ENCODE peak calls at places on chromosomes 13 and 19, in six cellular contexts. G, A, H, R, Y and E are unnamed samples.

GRCh38 chr13:101757446-101758039 is 305.1 kb downstream of the ITGBL1 start:
- DNase-seq in G (no peak), A (no peak), H (no peak), R (no peak), Y (no peak), E (peak)

GRCh38 chr19:49790866-49791265 is 22.2 kb downstream of the FUZ start:
- DNase-seq in G (no peak), A (no peak), H (no peak), R (peak), Y (no peak), E (peak)

GRCh38 chr19:16575282-16575681 is 3.1 kb upstream of the SLC35E1 start:
- DNase-seq in G (no peak), A (no peak), H (no peak), R (no peak), Y (no peak), E (no peak)

GRCh38 chr13:66859934-66860867 is 369.9 kb downstream of the PCDH9 start:
- DNase-seq in G (no peak), A (no peak), H (no peak), R (no peak), Y (no peak), E (peak)

GRCh38 chr19:36417752-36418286 is 625 bp downstream of the ZFP82 start:
- DNase-seq in G (no peak), A (no peak), H (no peak), R (no peak), Y (no peak), E (no peak)

GRCh38 chr19:57903298-57904174 is 12.9 kb downstream of the ZNF417 start:
- DNase-seq in G (no peak), A (no peak), H (no peak), R (no peak), Y (no peak), E (peak)

GRCh38 chr13:37666036-37666435 is 67.5 kb upstream of the POSTN start:
- DNase-seq in G (no peak), A (no peak), H (no peak), R (no peak), Y (no peak), E (peak)

GRCh38 chr19:10878253-10878652 is 6.9 kb downstream of the CARM1 start:
- DNase-seq in G (no peak), A (no peak), H (no peak), R (no peak), Y (no peak), E (no peak)

GRCh38 chr13:44231786-44232516 is 141.7 kb upstream of the SERP2 start:
- DNase-seq in G (peak), A (peak), H (no peak), R (peak), Y (peak), E (peak)

GRCh38 chr19:11843741-11844140 is 4.8 kb upstream of the ZNF439 start:
- DNase-seq in G (no peak), A (no peak), H (no peak), R (no peak), Y (no peak), E (no peak)

GRCh38 chr13:27405521-27406134 is 18.8 kb upstream of the GTF3A start:
- DNase-seq in G (no peak), A (no peak), H (no peak), R (no peak), Y (no peak), E (no peak)

GRCh38 chr19:46787331-46788100 is 878 bp downstream of the SLC1A5 start:
- DNase-seq in G (peak), A (no peak), H (no peak), R (peak), Y (peak), E (peak)

GRCh38 chr13:33485247-33485646 is 199.7 kb upstream of the STARD13 start:
- DNase-seq in G (no peak), A (no peak), H (no peak), R (no peak), Y (no peak), E (no peak)

GRCh38 chr13:74773263-74773662 is 639.1 kb upstream of the KLF12 start:
- DNase-seq in G (no peak), A (no peak), H (no peak), R (no peak), Y (no peak), E (no peak)

GRCh38 chr19:11684987-11685675 is 53.6 kb downstream of the ZNF823 start:
- DNase-seq in G (no peak), A (no peak), H (no peak), R (no peak), Y (no peak), E (no peak)

GRCh38 chr13:99258210-99258860 is at the start of gene GPR18:
- DNase-seq in G (no peak), A (no peak), H (peak), R (no peak), Y (no peak), E (no peak)

GRCh38 chr19:45729774-45730388 is 815 bp downstream of the FBXO46 start:
- DNase-seq in G (no peak), A (no peak), H (peak), R (no peak), Y (no peak), E (peak)
- H3K4me3 ChIP-seq in G (peak), A (peak), H (peak), R (peak), Y (peak), E (peak)

GRCh38 chr19:39327318-39327717 is 6.7 kb upstream of the LRFN1 start:
- DNase-seq in G (no peak), A (no peak), H (no peak), R (no peak), Y (no peak), E (no peak)
- H3K4me3 ChIP-seq in G (no peak), A (no peak), H (no peak), R (no peak), Y (no peak), E (no peak)

DNA sequence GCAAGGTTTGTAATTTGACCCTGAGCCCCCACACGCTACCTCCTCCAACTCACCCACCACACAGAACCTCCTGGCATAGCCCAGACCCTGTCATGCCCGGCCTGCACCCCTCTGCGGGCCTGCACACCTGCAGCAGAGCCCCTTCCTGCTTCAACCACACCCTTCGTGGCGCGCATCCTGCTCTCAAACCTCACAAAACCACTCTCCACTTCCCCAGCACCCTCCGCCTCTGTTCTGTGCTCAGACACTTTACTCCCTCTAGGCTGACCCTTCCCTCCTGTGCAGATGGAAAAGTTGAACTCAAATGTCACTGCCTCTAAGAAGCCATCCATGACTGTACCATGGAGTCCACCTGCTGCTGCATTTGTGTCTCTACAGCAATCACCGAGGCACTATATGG is 28.5 kb downstream of the FAAP24 start:
- DNase-seq in G (no peak), A (no peak), H (no peak), R (no peak), Y (no peak), E (no peak)
- H3K4me3 ChIP-seq in G (no peak), A (no peak), H (no peak), R (no peak), Y (no peak), E (no peak)

GRCh38 chr13:109789262-109789661 is 2.9 kb upstream of the IRS2 start:
- DNase-seq in G (no peak), A (no peak), H (no peak), R (no peak), Y (no peak), E (no peak)
- H3K4me3 ChIP-seq in G (no peak), A (no peak), H (no peak), R (no peak), Y (no peak), E (no peak)

GRCh38 chr19:55173186-55173716 is 6.8 kb upstream of the DNAAF3 start:
- DNase-seq in G (no peak), A (no peak), H (no peak), R (no peak), Y (no peak), E (no peak)
- H3K4me3 ChIP-seq in G (peak), A (peak), H (no peak), R (peak), Y (peak), E (peak)

DNA sequence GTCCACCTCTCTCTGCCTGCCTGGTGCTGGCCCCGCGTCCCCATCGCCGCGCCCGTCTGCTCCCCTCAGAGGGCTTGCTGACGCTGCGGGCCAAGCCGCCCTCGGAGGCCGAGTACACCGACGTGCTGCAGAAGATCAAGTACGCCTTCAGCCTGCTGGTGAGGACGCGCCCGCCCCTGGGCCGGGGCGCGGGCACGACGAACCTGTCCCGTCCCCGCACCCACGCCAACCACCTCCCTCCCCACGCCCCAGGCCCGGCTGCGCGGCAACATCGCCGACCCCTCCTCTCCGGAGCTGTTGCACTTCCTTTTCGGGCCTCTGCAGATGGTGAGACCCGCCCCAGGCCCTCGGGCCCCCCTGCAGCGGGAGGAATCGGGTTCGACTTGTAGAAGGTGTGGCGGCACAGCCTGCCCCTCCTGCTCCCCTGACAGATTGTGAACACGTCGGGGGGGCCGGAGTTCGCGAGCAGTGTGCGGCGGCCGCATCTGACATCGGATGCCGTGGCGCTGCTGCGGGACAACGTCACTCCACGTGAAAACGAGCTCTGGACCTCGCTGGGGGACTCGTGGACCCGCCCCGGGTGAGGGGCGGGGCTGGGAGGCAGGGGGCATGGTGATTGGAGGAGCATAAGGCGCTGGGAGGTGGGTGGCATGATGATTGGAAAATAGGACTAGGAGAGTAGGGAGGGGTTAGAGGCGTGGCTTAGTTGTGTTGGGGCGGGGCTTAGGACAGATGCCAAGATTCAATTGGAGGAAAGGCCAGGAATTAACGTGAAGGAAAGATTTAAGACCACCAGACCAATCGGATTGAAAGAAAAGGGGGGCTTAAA is 6.6 kb downstream of the EPS8L1 start:
- DNase-seq in G (peak), A (no peak), H (no peak), R (no peak), Y (no peak), E (peak)
- H3K4me3 ChIP-seq in G (peak), A (no peak), H (no peak), R (peak), Y (peak), E (peak)

DNA sequence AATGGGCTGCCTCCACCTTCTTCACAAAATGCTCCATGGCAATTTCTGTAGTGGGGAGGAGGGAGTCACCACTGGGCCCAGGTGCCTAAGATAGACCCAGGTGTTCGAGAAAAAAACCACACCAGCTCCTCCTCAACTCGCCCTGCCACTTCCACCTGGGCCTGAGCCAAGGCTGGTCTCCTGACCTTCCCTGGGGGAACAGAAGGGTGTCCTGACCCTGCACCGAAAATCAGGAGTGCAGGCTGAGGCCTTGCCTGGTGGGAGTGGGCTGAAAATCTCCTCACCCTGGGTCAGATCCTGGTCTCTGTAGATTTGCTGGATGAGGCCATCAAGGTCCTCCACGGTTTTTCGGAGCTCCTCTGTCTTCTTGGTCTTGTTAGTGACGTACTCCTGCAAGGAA is 17.6 kb upstream of the AKAP8 start:
- DNase-seq in G (no peak), A (no peak), H (no peak), R (no peak), Y (no peak), E (no peak)
- H3K4me3 ChIP-seq in G (no peak), A (no peak), H (no peak), R (no peak), Y (no peak), E (no peak)

GRCh38 chr13:106818971-106819370 is 251.0 kb upstream of the ARGLU1 start:
- DNase-seq in G (no peak), A (no peak), H (no peak), R (no peak), Y (no peak), E (no peak)
- H3K4me3 ChIP-seq in G (no peak), A (no peak), H (no peak), R (no peak), Y (no peak), E (no peak)